ENCODE peak calls at places on chromosomes 16 and 17, in five cellular contexts. X is effector memory CD8-positive, alpha-beta T cell; O is thoracic aorta; K is GM20000; Q is colonic mucosa. L is an unnamed sample.
A peak's percentile ranks its signal among the peaks of the same experiment; 100 is the strongest.

GRCh38 chr16:67202956-67203493 is 4.1 kb downstream of the ELMO3 start:
- DNase-seq in O (no peak), K (peak; percentile 13), X (no peak), Q (no peak), L (no peak)

GRCh38 chr16:73549960-73550359 is 502.0 kb upstream of the ZFHX3 start:
- DNase-seq in X (no peak), K (no peak), O (no peak), Q (no peak), L (no peak)

GRCh38 chr16:4052801-4053662 is 63.2 kb downstream of the ADCY9 start:
- DNase-seq in K (no peak), X (no peak), O (no peak), Q (peak; percentile 67), L (no peak)

GRCh38 chr17:81841866-81842265 is 7.0 kb upstream of the PPP1R27 start:
- DNase-seq in Q (no peak), K (no peak), O (no peak), X (no peak), L (no peak)

GRCh38 chr17:82940226-82941020 is 100.6 kb upstream of the ZNF750 start:
- DNase-seq in Q (no peak), K (no peak), O (no peak), X (no peak), L (no peak)

GRCh38 chr17:8629371-8630226 is 926 bp downstream of the MYH10 start:
- DNase-seq in K (peak; percentile 52), Q (peak; percentile 32), X (no peak), O (no peak), L (peak; percentile 28)

GRCh38 chr17:19723967-19724366 is 7.6 kb upstream of the SLC47A2 start:
- DNase-seq in Q (no peak), O (no peak), K (no peak), X (no peak), L (no peak)

GRCh38 chr17:63954402-63955063 is 18.2 kb downstream of the SCN4A start:
- DNase-seq in X (peak; percentile 47), K (peak; percentile 47), O (no peak), Q (no peak), L (peak; percentile 72)

GRCh38 chr17:7834554-7834890 is 505 bp downstream of the KDM6B start:
- DNase-seq in Q (peak; percentile 88), O (no peak), X (no peak), K (peak; percentile 59), L (peak; percentile 64)

GRCh38 chr17:44083250-44083849 is 12.8 kb downstream of the G6PC3 start:
- DNase-seq in Q (no peak), O (no peak), K (no peak), X (no peak), L (no peak)

GRCh38 chr16:3720418-3720817 is 3.1 kb upstream of the TRAP1 start:
- DNase-seq in Q (no peak), X (no peak), K (no peak), O (no peak), L (no peak)

GRCh38 chr17:48904428-48904827 is 3.8 kb upstream of the UBE2Z start:
- DNase-seq in K (no peak), X (no peak), Q (no peak), O (no peak), L (no peak)

GRCh38 chr17:28760561-28760960 is 16.8 kb downstream of the TRAF4 start:
- DNase-seq in O (no peak), K (no peak), X (no peak), Q (no peak), L (no peak)

GRCh38 chr17:36608794-36609497 is 7.6 kb downstream of the MRM1 start:
- DNase-seq in K (no peak), X (no peak), O (no peak), Q (peak; percentile 45), L (peak; percentile 52)

GRCh38 chr16:28067604-28068382 is 4.3 kb upstream of the GSG1L start:
- DNase-seq in O (no peak), X (no peak), K (no peak), Q (no peak), L (no peak)

GRCh38 chr17:35188111-35188510 is 6.1 kb downstream of the SLC35G3 start:
- DNase-seq in O (no peak), Q (no peak), X (no peak), K (no peak), L (no peak)

GRCh38 chr16:14628806-14629611 is 1.1 kb downstream of the PARN start:
- DNase-seq in O (no peak), Q (no peak), K (no peak), X (peak; percentile 17), L (no peak)

GRCh38 chr16:84144301-84144858 is 597 bp downstream of the HSDL1 start:
- DNase-seq in Q (peak; percentile 45), K (peak; percentile 46), O (no peak), X (peak; percentile 38), L (peak; percentile 50)

GRCh38 chr17:78709688-78710290 is 72.3 kb downstream of the CYTH1 start:
- DNase-seq in X (no peak), Q (no peak), O (no peak), K (no peak), L (no peak)

GRCh38 chr16:89785523-89786155 is 30.8 kb downstream of the FANCA start:
- DNase-seq in O (no peak), Q (no peak), K (no peak), X (peak; percentile 67), L (no peak)

GRCh38 chr16:47236716-47237115 is 93.0 kb upstream of the NETO2 start:
- DNase-seq in X (no peak), O (no peak), K (no peak), Q (no peak), L (no peak)

GRCh38 chr16:72409428-72409827 is 237.5 kb upstream of the PMFBP1 start:
- DNase-seq in O (no peak), Q (no peak), K (no peak), X (no peak), L (no peak)

GRCh38 chr17:56977673-56978395 is at the start of gene SCPEP1:
- DNase-seq in K (peak; percentile 96), Q (peak; percentile 85), O (peak; percentile 53), X (peak; percentile 71), L (peak; percentile 80)

GRCh38 chr17:47708864-47709541 is 15.0 kb downstream of the TBKBP1 start:
- DNase-seq in O (no peak), Q (no peak), K (no peak), X (no peak), L (no peak)

GRCh38 chr17:83119987-83120864 is 40.8 kb downstream of the METRNL start:
- DNase-seq in X (no peak), Q (no peak), K (peak; percentile 91), O (no peak), L (peak; percentile 81)

GRCh38 chr17:43772877-43773648 is 5.7 kb downstream of the DUSP3 start:
- DNase-seq in O (peak; percentile 54), Q (no peak), X (no peak), K (no peak), L (no peak)

GRCh38 chr16:30456302-30456701 is 10.6 kb upstream of the SEPHS2 start:
- DNase-seq in X (no peak), Q (no peak), O (no peak), K (peak; percentile 47), L (no peak)

GRCh38 chr17:72458301-72458700 is 337.5 kb downstream of the SOX9 start:
- DNase-seq in Q (no peak), K (no peak), X (no peak), O (no peak), L (no peak)

GRCh38 chr17:77435272-77436057 is 294.7 kb downstream of the SEC14L1 start:
- DNase-seq in O (no peak), X (peak; percentile 44), Q (no peak), K (no peak), L (no peak)

L was measured in GM06990.